ENCODE peak calls at places on chromosomes 6 and 20, in five cellular contexts. M is K562, A is astrocyte of the spinal cord, O is AG09319, B is B cell. K is an unnamed sample.

GRCh38 chr20:23153696-23154341 is 67.7 kb upstream of the CD93 start:
- DNase-seq in O (no peak), B (no peak), M (no peak), A (no peak), K (no peak)

GRCh38 chr20:21301940-21302644 is 1.0 kb upstream of the XRN2 start:
- DNase-seq in O (no peak), M (peak; percentile 17), B (no peak), A (no peak), K (no peak)

GRCh38 chr20:51373713-51374481 is 168.6 kb downstream of the NFATC2 start:
- DNase-seq in A (peak; percentile 45), B (no peak), O (no peak), M (peak; percentile 82), K (no peak)

GRCh38 chr6:117677553-117678131 is 2.4 kb downstream of the NUS1 start:
- DNase-seq in B (no peak), O (no peak), A (no peak), M (peak; percentile 59), K (peak; percentile 49)

GRCh38 chr6:100506651-100507050 is 41.9 kb upstream of the SIM1 start:
- DNase-seq in B (no peak), A (peak; percentile 45), O (no peak), M (no peak), K (no peak)

GRCh38 chr6:39102024-39102820 is 12.8 kb downstream of the SAYSD1 start:
- DNase-seq in O (peak; percentile 36), B (no peak), A (peak; percentile 60), M (peak; percentile 79), K (peak; percentile 44)

GRCh38 chr6:154579046-154579823 is 68.8 kb upstream of the CNKSR3 start:
- DNase-seq in A (no peak), M (no peak), O (no peak), B (no peak), K (no peak)

GRCh38 chr6:21908117-21908848 is 314.7 kb downstream of the SOX4 start:
- DNase-seq in O (no peak), B (no peak), M (no peak), A (no peak), K (no peak)

GRCh38 chr6:45667766-45668165 is 290.0 kb upstream of the SUPT3H start:
- DNase-seq in O (no peak), A (no peak), M (no peak), B (no peak), K (no peak)

GRCh38 chr20:37340998-37341397 is 4.9 kb upstream of the SRC start:
- DNase-seq in O (no peak), M (no peak), B (no peak), A (no peak), K (no peak)

GRCh38 chr20:35215066-35215956 is 11.2 kb upstream of the MMP24 start:
- DNase-seq in M (peak; percentile 27), O (no peak), B (no peak), A (peak; percentile 23), K (no peak)

GRCh38 chr6:104460759-104461530 is 398.8 kb downstream of the HACE1 start:
- DNase-seq in A (no peak), M (no peak), B (no peak), O (no peak), K (no peak)

GRCh38 chr6:151216812-151217211 is 23.0 kb upstream of the AKAP12 start:
- DNase-seq in B (no peak), A (no peak), M (no peak), O (no peak), K (no peak)
- TF ChIP-seq CTCF in B (no peak), A (no peak), M (no peak), O (no peak), K (no peak)

GRCh38 chr6:34346175-34347119 is 46.0 kb downstream of the NUDT3 start:
- DNase-seq in M (no peak), A (no peak), O (no peak), B (no peak), K (no peak)

GRCh38 chr6:34342247-34342646 is 50.2 kb downstream of the NUDT3 start:
- DNase-seq in B (no peak), O (no peak), M (no peak), A (no peak), K (no peak)

GRCh38 chr6:34344314-34344713 is 48.2 kb downstream of the NUDT3 start:
- DNase-seq in M (no peak), O (no peak), B (no peak), A (no peak), K (no peak)

GRCh38 chr6:34341481-34341971 is 50.9 kb downstream of the NUDT3 start:
- DNase-seq in M (no peak), B (no peak), A (peak; percentile 60), O (no peak), K (no peak)

DNA sequence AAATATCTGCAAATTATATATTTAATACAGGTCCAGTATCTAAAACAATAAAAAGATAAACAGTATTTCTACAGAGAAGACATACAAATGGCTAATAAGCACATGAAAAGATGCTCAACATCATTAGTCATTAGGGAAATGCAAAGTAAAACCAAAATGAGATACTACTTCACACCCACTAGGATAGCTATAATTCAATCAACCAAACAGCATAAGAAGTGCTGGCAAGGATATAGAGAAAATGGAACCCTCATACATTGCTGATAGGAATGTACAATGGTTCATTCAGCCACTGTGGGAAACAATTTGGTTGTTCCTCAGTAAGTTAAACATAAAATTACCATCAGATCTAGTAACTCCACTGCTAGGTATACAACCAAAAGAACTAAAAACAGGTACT is 48.6 kb downstream of the NUDT3 start:
- DNase-seq in A (no peak), B (no peak), O (no peak), M (no peak), K (no peak)
- TF ChIP-seq CTCF in A (no peak), B (no peak), O (no peak), M (no peak), K (no peak)

GRCh38 chr6:162442675-162443074 is 284.9 kb downstream of the PRKN start:
- DNase-seq in B (no peak), M (peak; percentile 31), A (no peak), O (no peak), K (no peak)
- TF ChIP-seq CTCF in B (no peak), M (peak; percentile 23), A (no peak), O (no peak), K (no peak)

DNA sequence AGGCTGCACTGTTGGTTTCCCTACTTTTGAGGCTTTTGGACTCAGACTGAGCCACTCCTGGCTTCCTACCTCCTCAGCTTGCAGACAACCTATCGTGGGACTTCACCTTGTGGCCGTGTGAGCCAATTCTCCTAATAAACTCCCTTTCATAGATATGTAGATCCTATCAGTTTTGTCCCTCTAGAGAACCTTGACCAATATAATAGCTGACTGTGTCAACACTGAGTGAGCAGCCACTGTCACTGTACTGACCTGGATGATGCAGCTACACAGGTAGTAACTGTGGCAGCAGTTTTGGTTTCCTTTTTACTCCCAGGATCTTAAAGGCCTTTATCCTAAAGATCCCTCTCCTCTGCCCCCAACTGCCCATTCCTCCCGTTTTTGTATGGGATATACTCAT is 70.2 kb downstream of the SLC22A3 start:
- DNase-seq in B (no peak), M (no peak), O (no peak), A (no peak), K (no peak)
- TF ChIP-seq CTCF in B (no peak), M (no peak), O (no peak), A (no peak), K (no peak)

DNA sequence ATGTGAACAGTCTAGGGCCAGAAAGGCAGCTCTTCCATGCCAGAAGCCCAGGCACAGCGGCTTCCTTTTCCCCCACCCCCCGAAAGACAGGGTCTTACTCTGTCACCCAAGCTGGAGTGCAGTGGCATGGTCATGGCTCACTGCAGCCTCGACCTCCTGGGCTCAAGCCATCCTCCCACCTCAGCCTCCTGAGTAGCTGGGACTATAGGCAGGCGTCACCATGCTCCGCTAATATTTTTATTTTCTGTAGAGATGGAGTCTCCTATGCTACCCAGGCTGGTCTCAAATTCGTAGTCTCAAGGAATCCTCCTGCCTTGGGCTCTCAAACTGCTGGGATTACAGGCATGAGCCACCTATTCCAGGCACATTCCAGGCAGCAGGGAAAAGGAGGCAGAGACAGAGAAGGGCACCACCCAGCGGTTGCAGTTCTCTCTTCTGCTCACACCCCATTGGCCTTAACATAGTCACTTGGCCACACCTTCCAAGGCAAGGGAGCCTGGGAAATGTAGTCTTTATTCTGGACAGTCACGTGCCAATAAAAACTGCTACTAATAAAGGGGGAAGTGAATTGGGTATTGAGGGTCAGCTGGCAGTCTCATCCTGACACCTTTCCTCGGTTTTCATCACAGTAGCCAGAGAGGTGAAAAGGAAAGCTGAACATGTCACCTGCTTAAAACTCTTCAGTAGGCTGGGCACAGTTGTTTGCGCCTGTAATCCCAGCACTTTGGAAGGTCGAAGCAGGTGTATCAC is 205.9 kb downstream of the ZMYND8 start:
- DNase-seq in A (peak; percentile 76), O (peak; percentile 32), M (peak; percentile 74), B (no peak), K (peak; percentile 42)
- TF ChIP-seq CTCF in A (peak; percentile 78), O (peak; percentile 64), M (peak; percentile 75), B (no peak), K (peak; percentile 39)

GRCh38 chr6:83221886-83222479 is 28.8 kb downstream of the RWDD2A start:
- DNase-seq in A (peak; percentile 61), O (no peak), B (no peak), M (peak; percentile 48), K (no peak)
- TF ChIP-seq CTCF in A (peak; percentile 37), O (peak; percentile 42), B (peak; percentile 68), M (peak; percentile 45), K (peak; percentile 66)

GRCh38 chr6:111565316-111566221 is 40.1 kb downstream of the TRAF3IP2 start:
- DNase-seq in B (no peak), M (peak; percentile 29), A (no peak), O (no peak), K (peak; percentile 56)
- TF ChIP-seq CTCF in B (peak; percentile 52), M (peak; percentile 35), A (no peak), O (no peak), K (peak; percentile 38)

GRCh38 chr6:28838634-28839442 is 84.9 kb downstream of the TRIM27 start:
- DNase-seq in A (peak; percentile 83), M (peak; percentile 96), O (peak; percentile 54), B (peak; percentile 73), K (peak; percentile 93)
- TF ChIP-seq CTCF in A (peak; percentile 76), M (peak; percentile 88), O (peak; percentile 76), B (peak; percentile 60), K (peak; percentile 65)

K was measured in activated CD8-positive, alpha-beta T cell treated with anti-CD3 and anti-CD28 coated beads for 36 hours.